ENCODE peak calls at places on chromosomes 12 and 14, in nine cellular contexts. W is cardiac fibroblast; L is CD8-positive, alpha-beta T cell; I is retinal pigment epithelial cell; O is osteoblast; B is uterus; E is astrocyte of the spinal cord; M is fibroblast of mammary gland; R is stomach. C is an unnamed sample.

GRCh38 chr14:37970696-37971095 is 237.0 kb upstream of the SSTR1 start:
- DNase-seq in W (no peak), L (no peak), I (no peak), O (no peak), B (no peak), E (no peak), M (no peak), R (no peak), C (no peak)

GRCh38 chr12:24127919-24128721 is 178.7 kb upstream of the SOX5 start:
- DNase-seq in W (no peak), L (no peak), I (no peak), O (no peak), B (no peak), E (no peak), M (no peak), R (no peak), C (no peak)

GRCh38 chr12:45974171-45974719 is 16.1 kb downstream of the SCAF11 start:
- DNase-seq in W (no peak), L (no peak), I (no peak), O (no peak), B (no peak), E (no peak), M (no peak), R (no peak), C (no peak)

GRCh38 chr12:26791328-26791791 is 41.6 kb downstream of the ITPR2 start:
- DNase-seq in W (peak), L (no peak), I (no peak), O (no peak), B (no peak), E (peak), M (peak), R (no peak), C (peak)

GRCh38 chr14:25150934-25151790 is 101.2 kb upstream of the STXBP6 start:
- DNase-seq in W (peak), L (no peak), I (no peak), O (peak), B (no peak), E (peak), M (peak), R (no peak), C (peak)

GRCh38 chr14:75401356-75401755 is 26.5 kb upstream of the JDP2 start:
- DNase-seq in W (peak), L (no peak), I (peak), O (peak), B (peak), E (peak), M (peak), R (no peak), C (peak)

GRCh38 chr12:67645571-67645970 is 3.0 kb upstream of the DYRK2 start:
- DNase-seq in W (peak), L (no peak), I (peak), O (peak), B (no peak), E (peak), M (peak), R (no peak), C (peak)

GRCh38 chr14:94192534-94192933 is 18.4 kb downstream of the PPP4R4 start:
- DNase-seq in W (no peak), L (no peak), I (no peak), O (no peak), B (no peak), E (no peak), M (no peak), R (no peak), C (no peak)

GRCh38 chr14:34750233-34750632 is 35.8 kb upstream of the CFL2 start:
- DNase-seq in W (peak), L (no peak), I (no peak), O (no peak), B (no peak), E (no peak), M (no peak), R (no peak), C (peak)

GRCh38 chr12:5138256-5138655 is 94.6 kb downstream of the KCNA5 start:
- DNase-seq in W (no peak), L (no peak), I (no peak), O (no peak), B (no peak), E (no peak), M (no peak), R (no peak), C (no peak)

GRCh38 chr14:37230551-37231194 is 32.9 kb downstream of the MIPOL1 start:
- DNase-seq in W (peak), L (no peak), I (no peak), O (peak), B (no peak), E (peak), M (peak), R (no peak), C (peak)

GRCh38 chr14:27372771-27373170 is 774.9 kb upstream of the NOVA1 start:
- DNase-seq in W (no peak), L (no peak), I (no peak), O (no peak), B (no peak), E (no peak), M (no peak), R (no peak), C (no peak)

GRCh38 chr12:76929499-76929898 is 50.7 kb upstream of the CSRP2 start:
- DNase-seq in W (no peak), L (no peak), I (no peak), O (no peak), B (no peak), E (no peak), M (no peak), R (no peak), C (no peak)

GRCh38 chr12:10214131-10214876 is 1.6 kb downstream of the GABARAPL1 start:
- DNase-seq in W (peak), L (no peak), I (peak), O (no peak), B (no peak), E (peak), M (peak), R (no peak), C (peak)

GRCh38 chr14:91310620-91311283 is 66.2 kb upstream of the GPR68 start:
- DNase-seq in W (no peak), L (peak), I (no peak), O (no peak), B (no peak), E (no peak), M (no peak), R (no peak), C (no peak)

GRCh38 chr14:52032196-52032865 is 36.5 kb downstream of the NID2 start:
- DNase-seq in W (peak), L (no peak), I (peak), O (no peak), B (no peak), E (no peak), M (peak), R (no peak), C (peak)

GRCh38 chr14:51609987-51610283 is 41.8 kb upstream of the FRMD6 start:
- DNase-seq in W (peak), L (no peak), I (no peak), O (no peak), B (no peak), E (peak), M (peak), R (no peak), C (no peak)

GRCh38 chr12:74689071-74689655 is 151.5 kb downstream of the ATXN7L3B start:
- DNase-seq in W (peak), L (no peak), I (peak), O (no peak), B (no peak), E (peak), M (peak), R (no peak), C (peak)

GRCh38 chr12:4164591-4165558 is 108.7 kb upstream of the CCND2 start:
- DNase-seq in W (peak), L (peak), I (peak), O (peak), B (peak), E (peak), M (peak), R (peak), C (peak)

DNA sequence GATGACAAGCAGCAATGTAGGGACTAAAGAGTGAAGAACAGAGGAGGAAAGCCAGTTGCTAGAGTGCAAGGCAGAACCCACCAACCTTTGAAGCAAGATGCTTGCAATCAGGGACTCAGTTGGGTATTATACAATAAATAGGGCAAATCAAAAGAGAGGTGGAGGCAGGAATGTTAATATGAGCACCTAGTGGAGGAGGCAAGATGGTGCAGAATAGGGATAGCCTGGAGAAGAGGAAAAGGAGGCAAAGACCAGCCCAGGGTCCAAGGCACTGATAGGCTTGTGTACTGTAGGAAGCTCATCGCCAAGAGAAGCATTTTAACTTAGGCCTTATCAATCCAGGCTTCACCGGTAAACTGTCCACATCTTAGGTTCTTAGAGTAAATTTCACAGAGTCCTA is 137.2 kb downstream of the ARMH4 start:
- DNase-seq in W (no peak), L (no peak), I (no peak), O (no peak), B (no peak), E (no peak), M (no peak), R (no peak), C (no peak)
- TF ChIP-seq CTCF in W (no peak), L (no peak), I (no peak), O (peak), B (no peak), E (no peak), M (peak), R (no peak), C (no peak)

GRCh38 chr14:74275265-74275841 is 27.4 kb downstream of the ABCD4 start:
- DNase-seq in W (peak), L (no peak), I (no peak), O (peak), B (no peak), E (peak), M (peak), R (no peak), C (peak)
- H3K4me3 ChIP-seq in W (no peak), L (no peak), I (no peak), O (no peak), B (no peak), E (no peak), M (no peak), R (no peak), C (no peak)

GRCh38 chr14:90060312-90060964 is 1.4 kb upstream of the KCNK13 start:
- DNase-seq in W (peak), L (no peak), I (no peak), O (peak), B (no peak), E (peak), M (peak), R (peak), C (peak)
- TF ChIP-seq CTCF in W (peak), L (peak), I (peak), O (peak), B (no peak), E (peak), M (peak), R (no peak), C (peak)

DNA sequence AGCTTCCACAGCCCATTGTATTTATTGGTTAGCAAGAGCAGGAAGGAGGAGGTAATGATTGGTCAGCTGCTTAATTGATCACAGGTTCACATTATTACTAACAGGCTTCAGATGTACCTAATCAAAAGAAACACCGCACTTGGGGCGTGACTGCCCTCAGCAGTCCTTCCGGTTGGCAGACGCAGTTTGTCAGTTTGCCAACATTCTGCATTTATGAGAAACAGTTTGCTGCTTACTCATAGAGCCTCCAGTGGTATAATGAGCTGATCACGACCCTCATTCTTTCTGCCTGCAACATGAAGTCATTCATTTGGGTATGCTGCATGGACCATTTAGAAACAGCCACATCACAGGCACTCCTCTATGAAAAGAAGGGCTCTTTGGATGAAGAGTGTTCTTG is 42.5 kb upstream of the PPM1H start:
- DNase-seq in W (peak), L (no peak), I (peak), O (no peak), B (no peak), E (peak), M (peak), R (peak), C (no peak)
- H3K4me3 ChIP-seq in W (no peak), L (no peak), I (no peak), O (no peak), B (no peak), E (no peak), M (no peak), R (no peak), C (no peak)

GRCh38 chr12:14554281-14555008 is 13.2 kb downstream of the PLBD1 start:
- DNase-seq in W (peak), L (no peak), I (peak), O (no peak), B (peak), E (no peak), M (peak), R (peak), C (peak)
- TF ChIP-seq CTCF in W (no peak), L (no peak), I (peak), O (no peak), B (no peak), E (no peak), M (no peak), R (no peak), C (no peak)

DNA sequence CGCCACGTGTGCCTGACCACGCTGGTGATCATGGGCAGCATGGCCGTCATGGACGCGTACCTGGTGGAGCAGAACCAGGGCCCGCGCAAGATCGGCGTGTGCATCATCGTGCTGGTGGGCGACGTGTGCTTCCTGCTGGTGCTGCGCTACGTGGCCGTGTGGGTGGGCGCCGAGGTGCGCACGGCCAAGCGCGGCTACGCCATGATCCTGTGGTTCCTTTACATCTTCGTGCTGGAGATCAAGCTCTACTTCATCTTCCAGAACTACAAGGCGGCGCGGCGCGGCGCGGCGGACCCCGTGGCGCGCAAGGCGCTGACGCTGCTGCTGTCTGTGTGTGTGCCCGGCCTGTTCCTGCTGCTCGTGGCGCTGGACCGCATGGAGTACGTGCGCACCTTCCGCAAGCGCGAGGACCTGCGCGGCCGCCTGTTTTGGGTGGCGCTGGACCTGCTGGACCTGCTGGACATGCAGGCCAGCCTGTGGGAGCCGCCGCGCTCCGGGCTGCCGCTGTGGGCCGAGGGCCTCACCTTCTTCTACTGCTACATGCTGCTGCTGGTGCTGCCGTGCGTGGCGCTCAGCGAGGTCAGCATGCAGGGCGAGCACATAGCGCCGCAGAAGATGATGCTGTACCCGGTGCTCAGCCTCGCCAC is 2.6 kb downstream of the TMEM121 start:
- DNase-seq in W (peak), L (no peak), I (no peak), O (peak), B (no peak), E (no peak), M (no peak), R (no peak), C (no peak)
- H3K4me3 ChIP-seq in W (no peak), L (peak), I (no peak), O (peak), B (peak), E (no peak), M (no peak), R (peak), C (no peak)

GRCh38 chr12:32261638-32262037 is 137.7 kb upstream of the FGD4 start:
- DNase-seq in W (no peak), L (no peak), I (no peak), O (no peak), B (no peak), E (no peak), M (no peak), R (no peak), C (peak)
- TF ChIP-seq CTCF in W (no peak), L (no peak), I (no peak), O (no peak), B (no peak), E (peak), M (peak), R (no peak), C (peak)

DNA sequence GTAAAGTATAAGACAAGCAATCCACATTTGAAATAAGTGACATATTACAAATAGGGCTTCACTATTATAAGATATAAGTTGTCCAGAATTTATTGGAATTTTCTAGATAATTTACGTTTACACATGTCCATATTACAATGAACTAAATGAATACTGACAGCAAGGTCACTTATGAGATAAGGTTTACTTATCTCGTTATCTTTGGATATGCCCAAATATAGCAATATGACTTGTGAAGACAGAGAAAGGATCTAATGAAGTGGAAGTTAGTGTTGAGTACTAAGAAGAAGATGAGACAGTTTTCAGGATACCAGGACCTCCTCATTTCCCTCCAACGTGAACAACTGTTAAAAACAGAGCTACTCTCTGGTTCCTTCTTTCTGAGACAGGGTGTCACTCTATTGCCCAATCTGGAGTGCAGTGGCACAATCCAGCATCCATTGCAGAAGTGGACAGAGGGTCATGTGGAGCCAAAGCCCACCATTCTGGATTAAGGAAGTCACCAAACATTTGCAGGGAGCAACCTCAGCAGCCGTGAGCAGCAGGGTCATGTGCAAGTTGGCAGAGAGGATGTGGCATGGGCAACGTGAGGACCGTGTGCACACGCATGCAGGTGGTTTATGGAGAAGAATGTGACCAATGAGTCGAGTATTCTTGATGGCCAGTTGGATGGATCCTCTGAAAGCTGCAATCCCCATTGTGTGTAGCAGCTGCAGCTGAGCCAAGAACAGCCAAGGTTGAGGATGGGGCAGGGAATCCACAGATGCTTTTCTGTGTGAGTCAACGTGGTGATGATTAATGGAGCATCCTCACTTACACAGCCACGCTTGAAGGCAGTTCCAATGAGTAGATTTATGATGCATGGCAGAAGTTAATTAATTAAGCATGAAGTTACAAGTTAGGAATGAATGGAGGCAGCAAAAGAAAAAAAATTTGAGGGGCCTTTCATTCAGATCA is 111.0 kb downstream of the BICD1 start:
- DNase-seq in W (peak), L (no peak), I (no peak), O (peak), B (no peak), E (peak), M (peak), R (no peak), C (peak)
- H3K4me3 ChIP-seq in W (no peak), L (no peak), I (no peak), O (no peak), B (no peak), E (no peak), M (no peak), R (no peak), C (no peak)

GRCh38 chr12:69623970-69624369 is 13.3 kb upstream of the LRRC10 start:
- DNase-seq in W (no peak), L (no peak), I (peak), O (no peak), B (no peak), E (no peak), M (no peak), R (peak), C (no peak)
- TF ChIP-seq CTCF in W (no peak), L (no peak), I (no peak), O (no peak), B (no peak), E (no peak), M (no peak), R (no peak), C (no peak)

C was measured in fibroblast of the aortic adventitia.